ENCODE peak calls at places on chromosome 6, in four cellular contexts. L is HCT116, D is K562, Z is HepG2. W is an unnamed sample.

GRCh38 chr6:112439416-112439815 is 92.3 kb downstream of the RFPL4B start:
- DNase-seq in L (no peak), D (no peak), Z (peak; percentile 23), W (no peak)

GRCh38 chr6:338815-339262 is 46.6 kb downstream of the DUSP22 start:
- DNase-seq in L (no peak), D (no peak), Z (no peak), W (no peak)

GRCh38 chr6:133807531-133807930 is 81.4 kb upstream of the TCF21 start:
- DNase-seq in L (no peak), D (no peak), Z (no peak), W (no peak)

GRCh38 chr6:34248198-34248726 is 544 bp downstream of the SMIM29 start:
- DNase-seq in L (no peak), D (peak; percentile 67), Z (peak; percentile 35), W (no peak)

GRCh38 chr6:14858808-14859207 is 387.1 kb upstream of the JARID2 start:
- DNase-seq in L (no peak), D (no peak), Z (no peak), W (no peak)

GRCh38 chr6:53920881-53921280 is 126.1 kb downstream of the LRRC1 start:
- DNase-seq in L (no peak), D (no peak), Z (no peak), W (no peak)

GRCh38 chr6:43274916-43275597 is 23.0 kb upstream of the SLC22A7 start:
- DNase-seq in L (no peak), D (peak; percentile 85), Z (peak; percentile 67), W (no peak)

GRCh38 chr6:122995930-122996796 is at the start of gene CLVS2:
- DNase-seq in L (no peak), D (no peak), Z (no peak), W (no peak)

GRCh38 chr6:32867022-32867477 is 13.1 kb downstream of the PSMB9 start:
- DNase-seq in L (no peak), D (no peak), Z (no peak), W (no peak)

GRCh38 chr6:87669051-87669450 is 33.0 kb downstream of the AKIRIN2 start:
- DNase-seq in L (no peak), D (no peak), Z (no peak), W (no peak)

GRCh38 chr6:41182069-41183034 is 18.6 kb downstream of the TREML2 start:
- DNase-seq in L (peak; percentile 59), D (peak; percentile 72), Z (peak; percentile 59), W (peak; percentile 24)

GRCh38 chr6:87393026-87393622 is 14.6 kb upstream of the CFAP206 start:
- DNase-seq in L (peak; percentile 62), D (peak; percentile 51), Z (peak; percentile 59), W (peak; percentile 36)

GRCh38 chr6:138403324-138403800 is 661 bp upstream of the HEBP2 start:
- DNase-seq in L (no peak), D (peak; percentile 78), Z (no peak), W (no peak)

DNA sequence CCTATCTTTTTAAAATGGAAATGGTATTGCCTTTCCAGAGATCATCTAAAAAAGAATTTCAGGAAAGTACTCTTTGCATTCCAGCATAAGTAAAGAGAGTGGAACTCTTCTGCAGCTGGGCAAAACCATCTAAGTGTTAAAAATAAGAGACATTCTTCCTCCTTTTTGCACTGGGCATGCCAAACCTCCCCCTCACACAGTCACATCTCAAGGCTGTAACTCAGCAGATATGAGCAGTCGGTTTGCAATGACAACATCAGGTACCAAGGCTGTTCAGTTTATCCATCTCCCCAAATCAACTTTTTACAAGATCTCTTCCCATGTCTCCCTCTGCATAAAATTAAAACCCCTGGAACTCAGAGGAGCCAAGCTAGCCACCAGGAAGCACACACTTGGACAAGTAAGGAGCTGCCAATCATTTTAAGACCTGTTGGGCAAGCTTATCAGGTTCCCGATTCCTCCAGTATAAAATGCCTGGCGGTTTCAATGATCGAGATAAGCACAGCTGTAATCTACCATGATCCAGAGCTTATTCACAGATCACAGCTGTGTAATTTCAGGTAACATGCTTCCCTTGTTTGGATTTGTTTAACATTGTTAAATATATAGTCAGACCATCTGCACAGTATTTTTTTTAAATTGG is 23.2 kb downstream of the ID4 start:
- DNase-seq in L (no peak), D (no peak), Z (no peak), W (no peak)
- TF ChIP-seq TCF7L2 in L (no peak), D (no peak), Z (no peak), W (peak; percentile 56)

GRCh38 chr6:137084865-137085617 is 40.3 kb upstream of the IL20RA start:
- DNase-seq in L (no peak), D (no peak), Z (no peak), W (no peak)

GRCh38 chr6:137084090-137084489 is 39.3 kb upstream of the IL20RA start:
- DNase-seq in L (no peak), D (no peak), Z (no peak), W (no peak)

GRCh38 chr6:137086031-137086430 is 41.3 kb upstream of the IL20RA start:
- DNase-seq in L (no peak), D (no peak), Z (no peak), W (no peak)

GRCh38 chr6:137089305-137089704 is 44.5 kb upstream of the IL20RA start:
- DNase-seq in L (no peak), D (no peak), Z (no peak), W (no peak)

DNA sequence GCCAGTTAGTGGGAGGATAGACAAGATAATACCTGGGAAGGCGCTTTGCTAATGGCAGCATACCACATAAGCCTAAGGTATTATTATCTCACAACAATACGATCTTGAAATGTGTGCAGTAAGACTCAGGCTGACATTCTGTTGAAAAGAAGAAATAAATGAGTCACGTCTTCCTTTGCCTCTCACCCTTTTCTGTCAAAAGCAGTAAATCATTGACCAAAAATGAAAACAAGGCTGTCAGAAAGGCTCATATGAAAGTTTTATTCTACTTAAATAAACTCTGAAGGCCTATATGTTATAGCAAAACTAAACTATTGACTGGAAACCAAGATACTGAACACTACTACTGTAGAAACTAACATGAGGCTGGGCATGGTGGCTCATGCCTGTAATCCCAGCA is 43.1 kb upstream of the IL20RA start:
- DNase-seq in L (no peak), D (no peak), Z (no peak), W (no peak)
- TF ChIP-seq TCF7L2 in L (no peak), D (no peak), Z (no peak), W (no peak)

DNA sequence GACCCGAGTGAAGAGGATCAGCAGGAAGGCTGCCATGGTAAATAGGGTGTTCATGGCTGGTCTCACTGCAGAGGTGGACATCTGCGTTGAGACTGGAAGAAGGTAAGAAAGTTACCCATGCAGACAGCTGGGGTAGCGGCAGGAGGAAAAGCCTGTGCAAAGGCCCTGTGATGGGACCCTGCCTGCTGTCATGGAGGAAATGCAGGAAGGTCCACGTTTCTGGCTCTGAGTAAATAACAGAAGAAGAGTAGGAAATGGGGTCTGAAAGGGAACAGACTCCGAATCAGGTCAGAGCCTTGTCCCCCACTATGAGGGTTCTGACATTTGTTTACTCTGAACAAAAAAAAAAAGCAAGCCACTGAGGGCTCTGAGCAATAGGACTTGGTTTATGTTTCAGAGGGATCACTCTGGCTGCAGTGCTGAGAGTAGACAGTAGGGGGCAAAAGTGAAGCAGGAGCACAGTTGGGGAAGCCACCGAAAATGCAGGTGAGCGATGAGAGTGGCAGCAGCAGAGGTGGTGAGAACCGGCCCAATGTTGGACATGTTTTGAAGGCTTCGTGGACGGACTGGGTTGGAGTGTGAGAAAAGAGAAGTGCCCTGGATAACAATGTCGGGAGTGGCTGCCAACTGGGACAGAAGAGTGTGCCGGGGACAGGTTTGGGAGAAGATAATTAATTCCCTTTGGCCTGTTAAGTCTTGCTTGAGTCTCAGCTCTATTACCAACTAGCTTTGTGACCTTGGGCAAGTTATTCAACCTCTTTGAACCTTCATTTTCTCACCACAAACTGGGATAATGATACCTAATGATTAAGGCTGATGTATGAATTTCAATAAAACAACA is 57.9 kb upstream of the MAP7 start:
- DNase-seq in L (peak; percentile 75), D (peak; percentile 63), Z (peak; percentile 59), W (peak; percentile 67)
- TF ChIP-seq TCF7L2 in L (no peak), D (no peak), Z (no peak), W (no peak)

DNA sequence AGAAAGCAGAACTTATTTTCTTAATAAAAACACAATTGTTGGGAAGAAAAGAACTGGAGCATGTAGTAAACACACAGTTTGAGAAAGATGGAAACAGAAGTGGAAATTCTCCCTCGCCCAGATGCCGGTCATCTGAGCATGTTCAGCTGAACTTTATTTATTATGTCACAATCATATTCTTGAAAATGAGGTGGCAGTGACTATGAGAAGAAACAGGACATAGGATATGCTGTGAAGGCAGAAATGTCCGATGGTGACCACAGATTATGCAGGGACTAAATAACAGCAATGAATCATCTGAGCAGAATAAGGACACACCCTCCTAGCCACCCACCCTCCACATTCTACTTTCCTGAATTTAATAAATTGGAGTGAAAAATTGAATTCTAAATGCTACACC is 425.3 kb upstream of the NOX3 start:
- DNase-seq in L (no peak), D (no peak), Z (no peak), W (no peak)
- TF ChIP-seq TCF7L2 in L (no peak), D (no peak), Z (no peak), W (no peak)

DNA sequence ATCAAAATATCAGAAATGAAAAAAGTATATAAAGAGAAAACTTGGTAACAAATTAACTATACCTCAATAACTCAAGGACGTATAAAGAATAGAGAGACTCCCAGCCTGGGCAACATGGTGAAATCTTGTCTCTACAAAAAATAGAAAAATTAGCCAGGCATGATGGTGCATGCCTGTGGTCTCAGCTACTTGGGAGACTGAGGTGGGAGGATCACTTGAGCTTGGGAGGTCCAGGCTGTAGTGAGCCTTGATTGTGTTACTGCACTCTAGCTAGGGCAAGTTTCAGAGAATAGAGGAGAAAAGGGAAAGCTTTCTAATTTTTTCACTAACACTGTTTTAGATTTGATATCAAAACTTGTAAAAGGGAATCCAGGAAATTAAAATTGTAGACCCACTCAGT is 295.9 kb downstream of the GJA1 start:
- DNase-seq in L (no peak), D (no peak), Z (no peak), W (no peak)
- TF ChIP-seq TCF7L2 in L (no peak), D (no peak), Z (no peak), W (no peak)

GRCh38 chr6:8859501-8859900 is 424.2 kb upstream of the SLC35B3 start:
- DNase-seq in L (no peak), D (no peak), Z (no peak), W (no peak)

GRCh38 chr6:8855411-8855810 is 420.1 kb upstream of the SLC35B3 start:
- DNase-seq in L (no peak), D (no peak), Z (no peak), W (no peak)

GRCh38 chr6:8857160-8857559 is 421.8 kb upstream of the SLC35B3 start:
- DNase-seq in L (no peak), D (no peak), Z (no peak), W (no peak)

GRCh38 chr6:8858854-8859257 is 423.5 kb upstream of the SLC35B3 start:
- DNase-seq in L (no peak), D (no peak), Z (no peak), W (no peak)

GRCh38 chr6:8860671-8861070 is 425.3 kb upstream of the SLC35B3 start:
- DNase-seq in L (no peak), D (no peak), Z (no peak), W (no peak)
- TF ChIP-seq TCF7L2 in L (no peak), D (no peak), Z (no peak), W (no peak)